ENCODE peak calls at places on chromosomes 5 and 9, in five cellular contexts. M is GM12878; S is fibroblast of lung; R is natural killer cell; N is activated CD8-positive, alpha-beta memory T cell treated with anti-CD3 and anti-CD28 coated beads, Interleukin-2, amount 50 U/mL, for 4 hours. H is an unnamed sample.

GRCh38 chr9:129436751-129437625 is 183.9 kb downstream of the C9orf50 start:
- DNase-seq in R (no peak), M (no peak), N (peak), S (peak), H (peak)

GRCh38 chr5:134566741-134567221 is 41.3 kb downstream of the JADE2 start:
- DNase-seq in N (no peak), R (no peak), S (no peak), M (no peak), H (no peak)

GRCh38 chr9:116154334-116154975 is 864 bp downstream of the PAPPA start:
- DNase-seq in M (no peak), N (no peak), S (no peak), R (no peak), H (peak)

GRCh38 chr5:154523704-154524103 is 45.7 kb upstream of the HAND1 start:
- DNase-seq in S (peak), M (no peak), R (no peak), N (no peak), H (peak)

GRCh38 chr5:152625696-152626095 is 220.6 kb upstream of the NMUR2 start:
- DNase-seq in N (no peak), R (no peak), S (no peak), M (no peak), H (no peak)

GRCh38 chr5:59174248-59174844 is 591.5 kb downstream of the RAB3C start:
- DNase-seq in R (no peak), S (peak), M (no peak), N (peak), H (peak)

GRCh38 chr9:133759946-133760345 is 21.8 kb upstream of the SARDH start:
- DNase-seq in R (peak), N (no peak), M (no peak), S (no peak), H (no peak)

GRCh38 chr5:92309336-92309991 is 926.3 kb upstream of the ARRDC3 start:
- DNase-seq in R (no peak), S (peak), M (no peak), N (no peak), H (peak)

GRCh38 chr9:79567671-79568098 is 4.1 kb upstream of the TLE4 start:
- DNase-seq in S (no peak), N (no peak), R (no peak), M (no peak), H (peak)

GRCh38 chr5:111995701-111996100 is 238.7 kb upstream of the NREP start:
- DNase-seq in R (no peak), S (no peak), M (no peak), N (no peak), H (no peak)

GRCh38 chr5:90381213-90381929 is 28.2 kb downstream of the CETN3 start:
- DNase-seq in N (no peak), R (no peak), S (no peak), M (no peak), H (no peak)

GRCh38 chr5:154369682-154370081 is 76.1 kb upstream of the SAP30L start:
- DNase-seq in R (no peak), N (no peak), S (no peak), M (no peak), H (peak)

GRCh38 chr9:117400131-117400530 is 14.7 kb downstream of the ASTN2 start:
- DNase-seq in M (no peak), R (no peak), N (no peak), S (no peak), H (no peak)

GRCh38 chr5:3320317-3320865 is 275.2 kb upstream of the IRX1 start:
- DNase-seq in N (no peak), M (no peak), R (no peak), S (no peak), H (no peak)

GRCh38 chr9:121640486-121641227 is 10.8 kb upstream of the DAB2IP start:
- DNase-seq in N (no peak), R (no peak), S (no peak), M (no peak), H (no peak)

GRCh38 chr9:22129134-22129533 is 120.0 kb upstream of the CDKN2B start:
- DNase-seq in M (no peak), R (no peak), S (no peak), N (no peak), H (peak)

GRCh38 chr9:35341585-35341984 is 148.3 kb upstream of the RUSC2 start:
- DNase-seq in R (no peak), M (no peak), S (peak), N (no peak), H (peak)

GRCh38 chr5:10668697-10669096 is 92.3 kb downstream of the DAP start:
- DNase-seq in N (no peak), M (no peak), R (no peak), S (no peak), H (peak)

GRCh38 chr9:120937596-120937995 is 11.0 kb upstream of the TRAF1 start:
- DNase-seq in R (no peak), N (no peak), S (peak), M (no peak), H (peak)

GRCh38 chr9:87594218-87594617 is 96.6 kb downstream of the DAPK1 start:
- DNase-seq in R (no peak), M (no peak), S (peak), N (no peak), H (peak)

GRCh38 chr5:157431544-157432200 is 28.3 kb upstream of the NIPAL4 start:
- DNase-seq in N (no peak), M (peak), S (peak), R (no peak), H (peak)

GRCh38 chr9:32580631-32581300 is 7.8 kb upstream of the NDUFB6 start:
- DNase-seq in R (no peak), N (no peak), M (no peak), S (no peak), H (no peak)

GRCh38 chr9:123620258-123620657 is 264.3 kb downstream of the CRB2 start:
- DNase-seq in S (no peak), N (no peak), R (no peak), M (no peak), H (no peak)

GRCh38 chr5:136020383-136021015 is 8.3 kb upstream of the TGFBI start:
- DNase-seq in M (no peak), N (no peak), S (peak), R (no peak), H (peak)

GRCh38 chr5:79014631-79015030 is 29.5 kb upstream of the ARSB start:
- DNase-seq in S (no peak), N (no peak), M (no peak), R (no peak), H (no peak)

GRCh38 chr9:109010676-109011655 is 2.3 kb downstream of the CTNNAL1 start:
- DNase-seq in M (no peak), N (peak), S (peak), R (peak), H (peak)

GRCh38 chr5:127206320-127207113 is 84.1 kb upstream of the MEGF10 start:
- DNase-seq in N (no peak), R (no peak), S (peak), M (no peak), H (peak)

GRCh38 chr9:71795097-71795807 is 26.9 kb upstream of the CEMIP2 start:
- DNase-seq in R (no peak), M (peak), S (no peak), N (no peak), H (no peak)

GRCh38 chr5:59007460-59008063 is 424.7 kb downstream of the RAB3C start:
- DNase-seq in S (peak), N (no peak), M (no peak), R (no peak), H (peak)

GRCh38 chr5:147734839-147735238 is 47.7 kb downstream of the JAKMIP2 start:
- DNase-seq in N (no peak), S (no peak), R (no peak), M (no peak), H (no peak)

GRCh38 chr5:90718387-90718786 is 159.8 kb downstream of the ADGRV1 start:
- DNase-seq in S (no peak), N (no peak), M (no peak), R (no peak), H (no peak)

GRCh38 chr9:10875752-10876151 is 262.9 kb upstream of the PTPRD start:
- DNase-seq in N (no peak), M (no peak), R (no peak), S (peak), H (no peak)

GRCh38 chr9:4979224-4979623 is 5.8 kb upstream of the JAK2 start:
- DNase-seq in S (peak), M (no peak), N (no peak), R (no peak), H (no peak)

GRCh38 chr5:76488969-76489368 is 85.9 kb downstream of the IQGAP2 start:
- DNase-seq in R (no peak), M (no peak), N (no peak), S (no peak), H (no peak)

GRCh38 chr9:126395439-126396212 is 69.0 kb downstream of the MVB12B start:
- DNase-seq in N (no peak), M (no peak), R (no peak), S (peak), H (peak)